ENCODE peak calls at places on chromosomes 3 and 15, in ten cellular contexts. C is heart left ventricle, W is brain microvascular endothelial cell, G is mucosa of descending colon, K is kidney epithelial cell, A is LNCaP clone FGC, L is astrocyte, V is bronchial epithelial cell, I is testis, P is gastrocnemius medialis. M is an unnamed sample.
A peak's percentile ranks its signal among the peaks of the same experiment; 100 is the strongest.

GRCh38 chr15:63896336-63897115 is 62.8 kb upstream of the HERC1 start:
- DNase-seq in W (peak; percentile 82), G (no peak), L (peak; percentile 73), A (no peak), I (peak; percentile 50), K (no peak), V (peak; percentile 26), P (peak; percentile 79), C (peak; percentile 42), M (peak; percentile 97)

GRCh38 chr3:183381179-183381578 is 47.2 kb downstream of the MCF2L2 start:
- DNase-seq in G (no peak), W (peak; percentile 70), P (no peak), V (peak; percentile 49), I (no peak), L (peak; percentile 63), C (no peak), K (no peak), A (peak; percentile 55), M (no peak)

GRCh38 chr15:65032823-65033537 is 3.5 kb upstream of the MTFMT start:
- DNase-seq in L (peak; percentile 39), K (no peak), W (peak; percentile 47), I (peak; percentile 75), P (no peak), G (peak; percentile 81), C (peak; percentile 69), A (peak; percentile 74), V (peak; percentile 61), M (peak; percentile 76)

GRCh38 chr3:72985576-72985975 is 11.0 kb upstream of the PPP4R2 start:
- DNase-seq in G (no peak), P (no peak), C (no peak), I (no peak), L (no peak), W (no peak), K (no peak), A (no peak), V (no peak), M (no peak)

GRCh38 chr3:5213574-5213966 is 26.1 kb downstream of the EDEM1 start:
- DNase-seq in G (no peak), L (no peak), C (no peak), W (no peak), A (no peak), I (no peak), P (no peak), V (no peak), K (no peak), M (no peak)

GRCh38 chr3:126130081-126130855 is 46.3 kb upstream of the SLC41A3 start:
- DNase-seq in P (no peak), G (peak; percentile 46), A (no peak), W (no peak), C (no peak), I (peak; percentile 4), K (no peak), V (no peak), L (no peak), M (no peak)

GRCh38 chr3:54531741-54532140 is 396.1 kb downstream of the LRTM1 start:
- DNase-seq in K (no peak), L (no peak), W (no peak), A (no peak), C (no peak), V (no peak), P (no peak), G (no peak), I (no peak), M (no peak)

GRCh38 chr15:37019479-37020433 is 80.6 kb downstream of the MEIS2 start:
- DNase-seq in C (peak; percentile 28), L (peak; percentile 90), K (no peak), W (peak; percentile 43), A (no peak), G (no peak), I (no peak), P (no peak), V (peak; percentile 49), M (peak; percentile 76)

GRCh38 chr3:66038726-66039589 is at the start of gene MAGI1:
- DNase-seq in V (peak; percentile 85), L (peak; percentile 94), I (peak; percentile 95), W (peak; percentile 92), P (peak; percentile 78), K (peak; percentile 83), C (peak; percentile 94), G (peak; percentile 91), A (peak; percentile 82), M (peak; percentile 79)

GRCh38 chr3:66038384-66038725 is 363 bp downstream of the MAGI1 start:
- DNase-seq in V (no peak), C (peak; percentile 43), I (no peak), K (no peak), A (no peak), W (no peak), P (no peak), L (no peak), G (no peak), M (no peak)

GRCh38 chr3:66037986-66038369 is 740 bp downstream of the MAGI1 start:
- DNase-seq in K (no peak), A (no peak), V (no peak), C (peak; percentile 46), W (no peak), P (no peak), I (peak; percentile 26), L (no peak), G (peak; percentile 66), M (peak; percentile 8)

GRCh38 chr3:66041116-66041515 is 2.4 kb upstream of the MAGI1 start:
- DNase-seq in W (no peak), I (no peak), G (no peak), C (no peak), P (no peak), K (no peak), A (no peak), L (peak; percentile 85), V (no peak), M (no peak)

GRCh38 chr3:66039590-66039887 is 821 bp upstream of the MAGI1 start:
- DNase-seq in A (no peak), K (no peak), L (peak; percentile 38), W (peak; percentile 28), P (no peak), V (no peak), G (peak; percentile 71), I (peak; percentile 51), C (peak; percentile 66), M (no peak)
- H3K4me3 ChIP-seq in A (peak overlapping the region; percentile 94), K (peak overlapping the region; percentile 71), L (peak overlapping the region; percentile 88), W (peak overlapping the region; percentile 66), P (peak overlapping the region; percentile 95), V (peak overlapping the region; percentile 69), G (peak overlapping the region; percentile 44), I (peak overlapping the region; percentile 90), C (peak overlapping the region; percentile 91), M (peak overlapping the region; percentile 54)

GRCh38 chr15:74242296-74242929 is 6.3 kb downstream of the CCDC33 start:
- DNase-seq in K (no peak), L (peak; percentile 31), W (peak; percentile 22), I (no peak), P (no peak), A (no peak), C (peak; percentile 51), G (no peak), V (no peak), M (no peak)

GRCh38 chr15:74243431-74243830 is 7.3 kb downstream of the CCDC33 start:
- DNase-seq in I (no peak), K (no peak), V (no peak), P (no peak), G (no peak), A (no peak), C (no peak), L (no peak), W (no peak), M (no peak)

GRCh38 chr15:74238984-74239645 is 3.0 kb downstream of the CCDC33 start:
- DNase-seq in W (no peak), V (no peak), P (no peak), A (no peak), K (no peak), L (no peak), C (no peak), G (no peak), I (no peak), M (no peak)

GRCh38 chr15:74240897-74241614 is 4.9 kb downstream of the CCDC33 start:
- DNase-seq in G (no peak), P (no peak), L (no peak), C (no peak), V (no peak), K (no peak), I (no peak), A (no peak), W (no peak), M (no peak)

DNA sequence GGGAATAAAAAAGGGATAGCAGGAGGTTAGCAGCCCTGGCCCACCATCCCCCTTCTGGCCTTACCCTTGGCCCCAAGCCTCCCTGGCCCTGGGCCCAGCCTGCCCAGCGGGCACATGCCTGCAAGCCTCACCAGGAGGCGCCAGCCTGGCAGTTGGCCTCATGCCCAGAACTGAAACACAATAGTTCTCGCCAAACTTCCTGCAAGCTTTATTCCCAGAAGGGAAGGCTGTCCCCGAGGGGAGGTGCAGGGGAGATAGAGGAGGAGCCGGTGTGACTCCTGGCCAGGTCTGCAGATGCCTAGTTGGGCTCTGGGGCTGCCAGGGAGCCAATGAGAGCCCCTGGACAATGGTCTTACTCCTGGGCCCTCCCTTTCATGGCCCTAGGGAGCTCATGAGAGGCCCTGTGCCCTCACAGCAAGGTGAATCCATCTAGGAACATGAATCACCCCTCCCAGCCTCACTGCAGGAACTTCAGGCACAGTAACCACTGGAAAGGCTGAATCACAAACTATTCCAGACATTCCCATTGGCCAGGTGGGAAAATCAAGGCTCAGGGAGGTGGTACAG is 4.0 kb downstream of the CCDC33 start:
- DNase-seq in K (peak; percentile 91), P (peak; percentile 67), C (peak; percentile 95), W (peak; percentile 57), G (peak; percentile 91), A (peak; percentile 92), L (peak; percentile 57), I (peak; percentile 86), V (peak; percentile 92), M (peak; percentile 8)
- TF ChIP-seq CTCF in K (peak; percentile 87), P (peak; percentile 46), C (peak; percentile 58), W (peak; percentile 63), G (peak; percentile 62), A (peak; percentile 87), L (peak; percentile 4), I (peak; percentile 26), V (peak; percentile 82), M (peak; percentile 3)

GRCh38 chr3:132659370-132660055 is at the start of gene ACAD11:
- DNase-seq in P (peak; percentile 47), V (peak; percentile 61), L (peak; percentile 75), I (peak; percentile 85), W (peak; percentile 71), A (no peak), C (peak; percentile 78), K (no peak), G (peak; percentile 80), M (peak; percentile 65)

GRCh38 chr3:132657869-132658747 is 1.5 kb downstream of the ACAD11 start:
- DNase-seq in G (no peak), C (no peak), K (no peak), I (no peak), L (no peak), V (no peak), W (no peak), A (no peak), P (no peak), M (no peak)

GRCh38 chr3:132660745-132661067 is 577 bp downstream of the UBA5 start:
- DNase-seq in V (peak; percentile 40), G (no peak), W (no peak), A (no peak), L (peak; percentile 23), P (no peak), K (no peak), C (no peak), I (peak; percentile 15), M (no peak)

GRCh38 chr3:132660056-132660744 is at the start of gene UBA5:
- DNase-seq in P (peak; percentile 53), K (no peak), A (no peak), I (peak; percentile 73), V (peak; percentile 52), G (peak; percentile 80), W (peak; percentile 44), C (peak; percentile 75), L (peak; percentile 52), M (peak; percentile 82)

DNA sequence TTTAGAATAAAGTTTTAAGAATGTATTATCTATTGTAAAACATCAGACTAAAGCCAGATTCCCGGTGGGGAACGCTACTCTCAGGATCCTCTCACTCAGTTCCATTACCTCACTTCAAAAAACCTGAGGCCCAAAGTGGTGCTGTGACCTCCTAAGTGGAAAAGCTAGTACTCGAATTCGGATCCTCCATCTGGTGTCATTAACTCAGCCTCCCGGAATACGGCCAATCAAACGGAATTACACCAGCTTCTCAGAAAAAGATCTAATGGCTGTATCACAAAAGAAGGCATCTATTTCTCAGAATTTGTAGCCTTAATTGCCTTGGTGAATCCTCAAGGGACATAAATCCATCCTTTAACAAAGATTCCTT is 624 bp downstream of the ACAD11 start:
- DNase-seq in L (no peak), A (no peak), I (peak; percentile 42), C (no peak), V (no peak), W (no peak), G (no peak), K (no peak), P (no peak), M (no peak)
- H3K4me3 ChIP-seq in L (peak overlapping the region; percentile 96), A (peak overlapping the region; percentile 76), I (peak overlapping the region; percentile 96), C (peak overlapping the region; percentile 73), V (peak overlapping the region; percentile 85), W (peak overlapping the region; percentile 88), G (no peak overlapping the region), K (peak overlapping the region; percentile 88), P (peak overlapping the region; percentile 88), M (peak overlapping the region; percentile 58)

GRCh38 chr3:136731274-136731884 is 20.8 kb downstream of the STAG1 start:
- DNase-seq in I (no peak), K (no peak), V (peak; percentile 57), G (no peak), P (no peak), A (no peak), C (no peak), W (no peak), L (no peak), M (no peak)
- TF ChIP-seq CTCF in I (no peak), K (no peak), V (no peak), G (no peak), P (no peak), A (no peak), C (no peak), W (no peak), L (no peak), M (no peak)

M was measured in GM12865.